ENCODE peak calls at places on chromosomes 12 and 14, in four cellular contexts. M is H1, W is GM12878, I is K562. C is an unnamed sample. For H3K27me3, the result is how much of the 10 kb centered on the place peaks cover.

GRCh38 chr14:100419856-100420255 is 96.7 kb downstream of the SLC25A47 start:
- DNase-seq in M (no peak), W (no peak), I (no peak), C (no peak)

GRCh38 chr14:42642787-42643186 is 1036.1 kb downstream of the LRFN5 start:
- DNase-seq in M (no peak), W (no peak), I (no peak), C (no peak)

GRCh38 chr12:79737875-79738718 is 47.3 kb upstream of the PAWR start:
- DNase-seq in M (no peak), W (peak), I (peak), C (peak)

GRCh38 chr14:61527325-61528100 is 167.8 kb upstream of the HIF1A start:
- DNase-seq in M (no peak), W (no peak), I (peak), C (peak)

GRCh38 chr14:105162374-105162979 is 6.1 kb downstream of the JAG2 start:
- DNase-seq in M (no peak), W (no peak), I (no peak), C (no peak)

GRCh38 chr12:55935742-55936151 is 4.8 kb downstream of the DGKA start:
- DNase-seq in M (no peak), W (no peak), I (no peak), C (no peak)

GRCh38 chr14:22630486-22630885 is 13.7 kb downstream of the OR6J1 start:
- DNase-seq in M (no peak), W (no peak), I (no peak), C (peak)

GRCh38 chr14:22471545-22472121 is 117.4 kb downstream of the DAD1 start:
- DNase-seq in M (peak), W (no peak), I (peak), C (peak)

GRCh38 chr12:117073611-117074010 is 25.6 kb downstream of the TESC start:
- DNase-seq in M (no peak), W (no peak), I (no peak), C (no peak)

GRCh38 chr12:132557291-132557968 is 53.0 kb downstream of the LRCOL1 start:
- DNase-seq in M (no peak), W (no peak), I (no peak), C (no peak)

GRCh38 chr12:109098142-109098652 is 800 bp downstream of the UNG start:
- DNase-seq in M (no peak), W (no peak), I (no peak), C (peak)

GRCh38 chr12:5051334-5051733 is 7.7 kb downstream of the KCNA5 start:
- DNase-seq in M (no peak), W (no peak), I (no peak), C (no peak)

GRCh38 chr14:39426605-39427004 is 5.6 kb downstream of the FBXO33 start:
- DNase-seq in M (no peak), W (no peak), I (no peak), C (peak)

GRCh38 chr14:56224691-56225681 is 106.8 kb downstream of the PELI2 start:
- DNase-seq in M (no peak), W (no peak), I (no peak), C (no peak)

GRCh38 chr12:11650279-11650696 is 814 bp downstream of the ETV6 start:
- DNase-seq in M (no peak), W (no peak), I (no peak), C (no peak)

GRCh38 chr12:9344540-9344939 is 136.3 kb upstream of the PZP start:
- DNase-seq in M (no peak), W (no peak), I (no peak), C (no peak)

GRCh38 chr12:49825360-49825970 is 2.7 kb downstream of the NCKAP5L start:
- DNase-seq in M (no peak), W (no peak), I (peak), C (peak)

GRCh38 chr14:101364503-101365328 is 196.6 kb upstream of the DIO3 start:
- DNase-seq in M (no peak), W (no peak), I (no peak), C (no peak)

GRCh38 chr14:100778078-100778927 is 47.6 kb upstream of the MEG3 start:
- DNase-seq in M (no peak), W (no peak), I (no peak), C (no peak)

GRCh38 chr14:90573385-90574105 is 176.7 kb downstream of the CALM1 start:
- DNase-seq in M (no peak), W (no peak), I (peak), C (no peak)

GRCh38 chr14:92317511-92317910 is 5.5 kb upstream of the SLC24A4 start:
- DNase-seq in M (no peak), W (no peak), I (no peak), C (peak)

GRCh38 chr12:90510948-90511347 is 444.0 kb downstream of the CCER1 start:
- DNase-seq in M (no peak), W (no peak), I (no peak), C (peak)

GRCh38 chr14:96801931-96802330 is 4.7 kb downstream of the VRK1 start:
- DNase-seq in M (no peak), W (no peak), I (no peak), C (no peak)

GRCh38 chr12:66052988-66053615 is 77.4 kb downstream of the LLPH start:
- DNase-seq in M (no peak), W (no peak), I (no peak), C (no peak)

GRCh38 chr14:85273099-85273677 is 256.8 kb upstream of the FLRT2 start:
- DNase-seq in M (no peak), W (no peak), I (no peak), C (no peak)

GRCh38 chr12:74370608-74371216 is 166.9 kb upstream of the ATXN7L3B start:
- DNase-seq in M (no peak), W (no peak), I (no peak), C (no peak)

GRCh38 chr12:62716866-62717477 is 218.0 kb downstream of the PPM1H start:
- DNase-seq in M (no peak), W (no peak), I (no peak), C (no peak)

GRCh38 chr12:27800819-27801218 is 20.8 kb upstream of the MANSC4 start:
- DNase-seq in M (no peak), W (no peak), I (no peak), C (no peak)

GRCh38 chr14:89933002-89933401 is 21.5 kb downstream of the EFCAB11 start:
- DNase-seq in M (no peak), W (no peak), I (no peak), C (no peak)

GRCh38 chr12:64739778-64740177 is 19.4 kb downstream of the GNS start:
- DNase-seq in M (no peak), W (no peak), I (no peak), C (peak)

GRCh38 chr12:72230589-72230988 is 41.6 kb upstream of the TRHDE start:
- DNase-seq in M (no peak), W (no peak), I (no peak), C (peak)

DNA sequence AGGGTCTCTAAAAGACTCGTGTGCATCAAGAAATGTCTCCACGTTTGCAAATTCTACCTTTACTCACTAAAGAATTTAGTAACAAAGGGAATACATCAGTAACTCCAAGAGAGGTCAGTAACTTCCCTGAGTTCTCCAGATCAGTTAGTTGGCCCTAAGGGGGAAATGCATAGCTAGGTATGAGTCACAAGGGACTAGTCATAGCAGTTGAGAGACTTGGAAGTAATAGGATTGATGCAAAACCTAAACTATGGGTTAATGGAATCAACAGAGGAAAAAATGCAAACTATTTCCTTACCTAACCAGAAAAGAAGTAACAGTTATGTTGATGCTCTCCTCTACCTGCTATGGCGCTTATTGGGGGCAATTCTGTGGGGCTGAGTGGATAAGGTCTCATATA is 148.8 kb upstream of the GARIN6 start:
- DNase-seq in M (no peak), W (no peak), I (no peak), C (peak)
- TF ChIP-seq CHD1 in M (no peak), W (no peak), I (no peak), C (no peak)

GRCh38 chr12:68775121-68775520 is 29.1 kb downstream of the SLC35E3 start:
- DNase-seq in M (no peak), W (no peak), I (no peak), C (no peak)
- H3K27me3 ChIP-seq in M (under half), W (under half), I (under half), C (under half)

GRCh38 chr12:98291828-98292227 is 223.6 kb upstream of the TMPO start:
- DNase-seq in M (no peak), W (no peak), I (no peak), C (no peak)

GRCh38 chr12:98296462-98297079 is 218.8 kb upstream of the TMPO start:
- DNase-seq in M (peak), W (no peak), I (no peak), C (no peak)

GRCh38 chr12:98295681-98296080 is 219.7 kb upstream of the TMPO start:
- DNase-seq in M (no peak), W (no peak), I (no peak), C (no peak)

GRCh38 chr12:98297557-98297956 is 217.8 kb upstream of the TMPO start:
- DNase-seq in M (no peak), W (no peak), I (no peak), C (no peak)

DNA sequence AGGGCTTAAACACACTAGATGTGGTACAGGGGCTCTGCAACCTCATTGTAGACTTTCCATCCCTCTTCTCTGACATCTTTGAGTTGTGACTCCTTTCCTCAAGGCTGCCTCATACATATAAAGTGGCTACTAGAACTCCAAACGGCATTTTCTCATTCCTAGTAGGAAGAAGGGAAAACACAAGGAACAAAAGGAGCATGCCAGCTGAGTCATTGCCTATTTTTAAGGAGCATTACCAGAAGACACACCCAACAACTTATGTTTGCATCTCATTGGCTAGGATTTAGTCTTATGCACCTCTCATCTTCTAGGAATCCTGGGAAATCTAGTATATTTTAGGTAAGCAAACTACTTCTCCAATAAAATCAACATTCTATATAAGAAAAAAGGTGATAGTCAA is 221.0 kb upstream of the TMPO start:
- DNase-seq in M (no peak), W (no peak), I (no peak), C (no peak)
- TF ChIP-seq CHD1 in M (no peak), W (no peak), I (no peak), C (no peak)

DNA sequence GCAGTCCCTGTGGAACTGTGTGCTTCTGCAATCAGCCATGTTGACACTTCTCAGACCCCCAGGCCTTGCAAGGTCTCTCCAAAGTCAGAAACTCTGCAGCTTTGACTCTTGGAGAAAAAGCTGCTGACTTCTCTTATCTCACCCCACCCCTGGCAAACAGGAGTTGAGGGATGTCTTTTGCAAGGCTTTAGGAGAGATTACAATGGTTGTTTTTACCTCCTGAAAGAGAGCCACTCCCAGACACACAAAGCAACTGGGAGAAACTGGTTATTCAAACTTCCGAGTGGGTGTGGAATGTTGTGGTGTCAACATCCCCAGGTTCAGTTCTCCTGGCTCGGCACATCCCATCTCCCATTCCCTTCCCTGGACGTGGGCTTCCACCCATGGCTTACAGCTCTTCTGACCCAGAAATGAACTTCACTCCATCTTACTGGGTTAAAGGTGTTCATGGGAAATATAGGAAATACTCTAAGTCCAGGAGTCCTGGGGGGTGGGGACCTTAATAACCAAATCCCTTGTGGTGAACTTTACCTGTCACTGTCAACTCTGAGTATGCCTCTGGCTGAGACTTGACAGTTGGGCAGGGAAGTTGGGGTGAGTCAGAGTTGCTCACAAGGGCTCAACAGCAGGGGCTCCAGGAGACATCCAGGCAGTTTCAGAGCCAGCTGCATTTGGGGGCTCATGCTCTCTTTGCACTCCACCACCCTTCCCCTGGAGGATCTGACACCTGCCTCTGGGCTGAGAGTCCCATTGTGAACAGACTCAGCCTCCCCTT is 41.9 kb downstream of the CCDC177 start:
- DNase-seq in M (no peak), W (no peak), I (peak), C (no peak)
- H3K27me3 ChIP-seq in M (under half), W (under half), I (under half), C (half or more)

GRCh38 chr14:49677643-49678042 is 10.4 kb downstream of the POLE2 start:
- DNase-seq in M (no peak), W (no peak), I (no peak), C (no peak)

GRCh38 chr14:49673586-49673985 is 14.4 kb downstream of the POLE2 start:
- DNase-seq in M (no peak), W (no peak), I (no peak), C (no peak)

GRCh38 chr14:49679271-49679670 is 8.7 kb downstream of the POLE2 start:
- DNase-seq in M (no peak), W (no peak), I (no peak), C (peak)
- TF ChIP-seq CHD1 in M (no peak), W (no peak), I (no peak), C (no peak)

DNA sequence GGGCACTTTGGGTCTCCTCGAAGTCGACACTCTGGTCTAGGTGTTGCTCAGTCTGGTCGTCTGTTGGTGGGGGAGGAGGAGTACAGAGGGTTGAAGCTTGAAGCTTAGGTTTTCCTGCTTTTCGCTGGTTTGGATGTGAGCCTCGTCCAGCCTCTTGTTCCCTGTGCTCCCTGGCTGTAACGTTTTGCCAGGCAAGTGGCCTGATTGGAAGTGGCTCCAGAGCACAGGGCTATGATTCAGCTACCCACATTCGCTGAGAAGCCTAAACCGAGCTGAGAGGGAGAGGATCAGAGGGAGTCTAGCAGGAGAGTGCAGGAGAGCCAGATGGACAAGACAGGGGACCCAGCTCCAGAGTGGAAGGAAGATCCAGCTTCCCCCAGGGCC is 6.1 kb downstream of the HOXC10 start:
- DNase-seq in M (no peak), W (no peak), I (no peak), C (no peak)
- H3K27me3 ChIP-seq in M (half or more), W (under half), I (under half), C (half or more)

GRCh38 chr12:52319097-52319496 is 2.1 kb downstream of the KRT83 start:
- DNase-seq in M (no peak), W (no peak), I (no peak), C (no peak)
- TF ChIP-seq CHD1 in M (no peak), W (no peak), I (no peak), C (no peak)

GRCh38 chr12:126418357-126418756 is 1353.1 kb downstream of the AACS start:
- DNase-seq in M (no peak), W (no peak), I (no peak), C (no peak)
- H3K27me3 ChIP-seq in M (under half), W (under half), I (under half), C (under half)

C was measured in IMR-90.